ENCODE peak calls at places on chromosomes 4 and X, in four cellular contexts. R is GM12878, K is K562, O is HepG2. Z is an unnamed sample.

GRCh38 chr4:123158576-123158975 is 236.2 kb upstream of the NUDT6 start:
- DNase-seq in R (no peak), K (no peak), O (no peak), Z (no peak)

GRCh38 chrX:109709129-109709631 is 23.9 kb downstream of the ACSL4 start:
- DNase-seq in R (peak; percentile 60), K (no peak), O (peak; percentile 82), Z (no peak)

GRCh38 chr4:137614491-137614890 is 82.2 kb upstream of the PCDH18 start:
- DNase-seq in R (no peak), K (no peak), O (no peak), Z (no peak)

GRCh38 chr4:143399113-143399949 is 62.7 kb downstream of the GAB1 start:
- DNase-seq in R (no peak), K (peak; percentile 26), O (peak; percentile 39), Z (peak; percentile 34)

GRCh38 chr4:110289601-110290100 is 91.2 kb upstream of the ELOVL6 start:
- DNase-seq in R (no peak), K (no peak), O (no peak), Z (no peak)

GRCh38 chr4:54661156-54661555 is 3.4 kb downstream of the KIT start:
- DNase-seq in R (no peak), K (no peak), O (no peak), Z (no peak)

GRCh38 chr4:148060264-148061138 is 328.6 kb downstream of the ARHGAP10 start:
- DNase-seq in R (no peak), K (no peak), O (no peak), Z (no peak)

GRCh38 chr4:56907009-56907408 is 691 bp upstream of the REST start:
- DNase-seq in R (no peak), K (no peak), O (no peak), Z (peak; percentile 10)

GRCh38 chr4:76007089-76007559 is at the start of gene CXCL9:
- DNase-seq in R (no peak), K (no peak), O (no peak), Z (no peak)

GRCh38 chr4:40199999-40200880 is 3.4 kb downstream of the RHOH start:
- DNase-seq in R (peak; percentile 93), K (no peak), O (no peak), Z (no peak)
- TF ChIP-seq FOXK2 in R (no peak), K (no peak), O (no peak), Z (no peak)

DNA sequence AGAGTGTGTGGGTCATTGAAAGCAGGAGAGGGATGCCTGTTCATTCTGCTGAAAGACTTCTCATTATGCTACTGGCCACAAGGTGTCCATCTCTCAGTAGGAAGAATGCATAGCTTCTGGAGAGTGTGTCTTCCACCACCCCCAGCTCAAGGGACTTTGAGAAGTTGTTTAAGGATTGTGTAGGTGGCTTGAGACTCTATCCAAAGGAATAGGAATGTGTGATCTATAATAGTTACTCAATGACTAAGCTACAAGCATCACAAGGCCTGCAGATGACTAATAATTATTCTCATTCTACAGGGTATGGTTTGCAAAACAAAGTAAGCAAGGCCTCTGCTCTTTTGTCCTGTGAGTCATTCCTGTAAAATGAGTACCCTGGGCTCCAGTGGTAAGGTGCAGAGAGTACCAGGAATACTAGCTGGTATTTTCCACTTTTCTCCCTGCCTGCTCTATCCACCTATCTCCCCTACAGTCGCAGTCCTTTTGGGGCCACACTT is 279.8 kb upstream of the BOD1L1 start:
- DNase-seq in R (no peak), K (no peak), O (peak; percentile 47), Z (no peak)
- TF ChIP-seq FOXK2 in R (no peak), K (no peak), O (no peak), Z (no peak)

GRCh38 chrX:20363003-20363674 is 96.4 kb upstream of the RPS6KA3 start:
- DNase-seq in R (no peak), K (no peak), O (no peak), Z (peak; percentile 22)
- TF ChIP-seq FOXK2 in R (no peak), K (no peak), O (no peak), Z (no peak)

GRCh38 chr4:129144755-129145206 is 48.8 kb downstream of the C4orf33 start:
- DNase-seq in R (no peak), K (no peak), O (no peak), Z (no peak)
- TF ChIP-seq FOXK2 in R (no peak), K (no peak), O (no peak), Z (no peak)

DNA sequence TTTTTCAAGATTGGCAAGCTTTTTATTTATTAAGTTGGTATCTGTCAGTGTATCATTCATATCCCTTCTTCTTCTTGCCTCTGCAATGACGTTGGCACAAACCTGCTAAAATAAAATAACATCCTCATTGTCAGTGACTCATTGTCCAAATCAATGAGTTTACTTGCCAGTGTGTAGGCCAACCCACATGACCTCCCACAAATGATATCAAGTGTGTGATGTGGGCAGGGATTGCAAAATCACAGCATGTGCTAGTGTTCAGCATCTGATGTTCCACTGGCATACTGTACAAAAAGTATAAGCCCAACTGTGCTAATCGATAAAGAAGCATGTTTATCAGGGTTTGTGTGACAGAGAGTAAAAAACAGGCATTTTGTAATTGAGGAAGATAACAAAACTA is 25.5 kb downstream of the GPAT3 start:
- DNase-seq in R (no peak), K (no peak), O (peak; percentile 55), Z (no peak)
- TF ChIP-seq FOXK2 in R (no peak), K (no peak), O (no peak), Z (no peak)

GRCh38 chr4:168835880-168836454 is 174.1 kb downstream of the CBR4 start:
- DNase-seq in R (no peak), K (no peak), O (no peak), Z (no peak)

GRCh38 chr4:168830777-168831512 is 179.1 kb downstream of the CBR4 start:
- DNase-seq in R (no peak), K (no peak), O (no peak), Z (no peak)

GRCh38 chr4:168832746-168833575 is 177.1 kb downstream of the CBR4 start:
- DNase-seq in R (no peak), K (no peak), O (no peak), Z (peak; percentile 21)

GRCh38 chr4:168831585-168831918 is 178.5 kb downstream of the CBR4 start:
- DNase-seq in R (no peak), K (no peak), O (no peak), Z (no peak)

DNA sequence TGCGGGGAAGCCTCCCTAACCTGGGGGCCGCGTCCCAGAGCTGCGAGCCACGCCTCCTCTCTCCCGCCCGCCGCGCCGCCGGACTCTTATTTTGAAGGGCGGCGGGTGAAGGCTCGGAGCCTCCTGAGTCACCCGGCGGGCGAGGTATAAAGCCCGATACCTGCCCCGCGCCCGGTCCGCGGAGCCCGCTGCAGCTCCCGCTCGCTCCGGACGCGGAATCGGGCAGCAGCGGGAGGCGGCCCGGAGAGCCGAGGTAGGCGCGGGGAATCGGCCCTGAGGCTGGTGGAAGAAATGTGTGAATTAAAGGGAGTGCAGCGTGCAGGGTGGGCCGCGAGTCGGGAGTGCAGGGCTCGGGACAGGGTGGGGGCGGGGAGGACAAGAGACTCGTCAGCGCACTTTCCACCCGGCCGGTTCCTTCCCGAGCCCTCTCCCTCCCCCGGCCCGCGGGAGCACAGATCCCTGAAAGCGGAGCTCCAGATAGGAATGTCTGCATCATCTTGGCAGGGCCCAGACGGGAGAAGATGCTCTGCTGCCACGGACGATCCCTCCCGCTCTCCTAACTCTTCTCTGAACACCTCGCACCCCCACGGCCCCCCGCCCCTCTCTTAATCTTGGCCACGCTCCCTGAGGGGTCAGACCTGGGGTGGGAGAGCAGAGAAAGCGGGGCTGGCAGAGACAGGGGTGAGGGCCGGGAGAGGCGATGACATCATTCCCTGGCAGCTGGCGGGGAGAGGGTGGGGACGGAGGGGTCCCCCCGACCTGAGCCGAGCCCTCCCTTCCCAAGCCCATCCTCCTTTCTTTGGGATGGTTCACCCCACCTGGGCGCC is 177.9 kb downstream of the CBR4 start:
- DNase-seq in R (no peak), K (peak; percentile 75), O (peak; percentile 23), Z (peak; percentile 80)
- TF ChIP-seq FOXK2 in R (no peak), K (no peak), O (no peak), Z (no peak)

GRCh38 chr4:16032382-16032743 is 51.5 kb downstream of the PROM1 start:
- DNase-seq in R (no peak), K (no peak), O (peak; percentile 13), Z (no peak)

GRCh38 chr4:16034010-16034829 is 49.6 kb downstream of the PROM1 start:
- DNase-seq in R (no peak), K (no peak), O (peak; percentile 83), Z (no peak)

GRCh38 chr4:16031554-16032381 is 52.1 kb downstream of the PROM1 start:
- DNase-seq in R (no peak), K (no peak), O (no peak), Z (no peak)

GRCh38 chr4:16029886-16030285 is 53.9 kb downstream of the PROM1 start:
- DNase-seq in R (no peak), K (no peak), O (no peak), Z (no peak)

GRCh38 chr4:16032871-16033505 is 50.8 kb downstream of the PROM1 start:
- DNase-seq in R (no peak), K (no peak), O (no peak), Z (no peak)
- TF ChIP-seq FOXK2 in R (no peak), K (no peak), O (no peak), Z (no peak)

DNA sequence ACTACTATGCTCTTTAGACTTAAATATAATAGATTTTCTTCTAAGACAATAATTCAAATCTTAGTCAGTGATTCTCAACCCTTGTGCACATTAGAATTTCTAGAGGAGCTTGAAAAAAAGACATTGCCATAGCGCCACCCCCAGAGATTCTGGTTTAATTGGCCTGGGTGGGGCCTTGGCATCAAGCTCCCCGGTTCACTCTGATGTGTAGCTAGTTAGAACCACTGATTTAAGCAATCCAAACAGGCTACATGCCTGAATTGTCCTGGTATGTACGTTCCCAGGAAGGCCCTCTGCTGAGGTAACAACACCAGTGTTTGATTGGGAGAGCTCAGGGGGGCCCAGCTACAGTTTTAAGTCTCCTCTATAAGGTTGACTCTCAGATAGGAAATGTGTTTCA is 1.4 kb upstream of the ATP10D start:
- DNase-seq in R (no peak), K (no peak), O (no peak), Z (no peak)
- TF ChIP-seq FOXK2 in R (no peak), K (no peak), O (no peak), Z (no peak)

GRCh38 chr4:129899849-129900248 is 803.9 kb downstream of the C4orf33 start:
- DNase-seq in R (no peak), K (no peak), O (peak; percentile 11), Z (no peak)
- TF ChIP-seq FOXK2 in R (no peak), K (no peak), O (no peak), Z (no peak)